ENCODE peak calls at places on chromosomes 11 and 22, in seven cellular contexts. One of them, this sample, is unnamed.

GRCh38 chr11:113519989-113520613 is 44.9 kb upstream of the DRD2 start:
- DNase-seq in choroid plexus epithelial cell: no peak
- DNase-seq in uterus: no peak
- DNase-seq in heart right ventricle: no peak
- DNase-seq in GM23338: no peak
- DNase-seq in heart left ventricle: no peak
- DNase-seq in HCT116: no peak
- DNase-seq in this sample: no peak

GRCh38 chr11:73576226-73576625 is 21.7 kb downstream of the FAM168A start:
- DNase-seq in heart left ventricle: no peak
- DNase-seq in uterus: no peak
- DNase-seq in GM23338: no peak
- DNase-seq in choroid plexus epithelial cell: no peak
- DNase-seq in heart right ventricle: no peak
- DNase-seq in HCT116: no peak
- DNase-seq in this sample: no peak

GRCh38 chr22:46750530-46750800 is 12.0 kb upstream of the TBC1D22A start:
- DNase-seq in heart right ventricle: no peak
- DNase-seq in uterus: no peak
- DNase-seq in GM23338: no peak
- DNase-seq in choroid plexus epithelial cell: no peak
- DNase-seq in heart left ventricle: no peak
- DNase-seq in HCT116: no peak
- DNase-seq in this sample: no peak

GRCh38 chr11:13098067-13098466 is 89.0 kb downstream of the RASSF10 start:
- DNase-seq in uterus: no peak
- DNase-seq in heart right ventricle: no peak
- DNase-seq in heart left ventricle: no peak
- DNase-seq in HCT116: no peak
- DNase-seq in choroid plexus epithelial cell: no peak
- DNase-seq in GM23338: no peak
- DNase-seq in this sample: peak

GRCh38 chr11:84788220-84788619 is 838.9 kb downstream of the DLG2 start:
- DNase-seq in heart right ventricle: no peak
- DNase-seq in heart left ventricle: no peak
- DNase-seq in GM23338: no peak
- DNase-seq in uterus: no peak
- DNase-seq in choroid plexus epithelial cell: no peak
- DNase-seq in HCT116: no peak
- DNase-seq in this sample: no peak

GRCh38 chr11:58965246-58965985 is 26.1 kb downstream of the GLYATL1 start:
- DNase-seq in HCT116: no peak
- DNase-seq in heart left ventricle: no peak
- DNase-seq in uterus: no peak
- DNase-seq in GM23338: no peak
- DNase-seq in choroid plexus epithelial cell: no peak
- DNase-seq in heart right ventricle: no peak
- DNase-seq in this sample: peak

GRCh38 chr11:86795962-86796361 is 4.4 kb upstream of the PRSS23 start:
- DNase-seq in HCT116: no peak
- DNase-seq in GM23338: no peak
- DNase-seq in heart left ventricle: no peak
- DNase-seq in heart right ventricle: no peak
- DNase-seq in uterus: no peak
- DNase-seq in choroid plexus epithelial cell: peak
- DNase-seq in this sample: peak

GRCh38 chr11:12087075-12087775 is 23.2 kb upstream of the MICAL2 start:
- DNase-seq in GM23338: peak
- DNase-seq in heart left ventricle: no peak
- DNase-seq in heart right ventricle: no peak
- DNase-seq in uterus: no peak
- DNase-seq in HCT116: peak
- DNase-seq in choroid plexus epithelial cell: peak
- DNase-seq in this sample: peak

GRCh38 chr11:122115520-122116343 is at the start of gene BLID:
- DNase-seq in uterus: peak
- DNase-seq in heart right ventricle: no peak
- DNase-seq in choroid plexus epithelial cell: peak
- DNase-seq in HCT116: no peak
- DNase-seq in heart left ventricle: no peak
- DNase-seq in GM23338: peak
- DNase-seq in this sample: peak

GRCh38 chr22:28328751-28329150 is 350.9 kb downstream of the TTC28 start:
- DNase-seq in heart left ventricle: no peak
- DNase-seq in choroid plexus epithelial cell: no peak
- DNase-seq in GM23338: no peak
- DNase-seq in heart right ventricle: no peak
- DNase-seq in HCT116: no peak
- DNase-seq in uterus: no peak
- DNase-seq in this sample: no peak

GRCh38 chr22:42644422-42645340 is 4.3 kb upstream of the ATP5MGL start:
- DNase-seq in GM23338: no peak
- DNase-seq in heart left ventricle: peak
- DNase-seq in heart right ventricle: peak
- DNase-seq in uterus: no peak
- DNase-seq in choroid plexus epithelial cell: peak
- DNase-seq in HCT116: no peak
- DNase-seq in this sample: no peak

GRCh38 chr22:39270792-39271191 is 26.0 kb upstream of the PDGFB start:
- DNase-seq in uterus: no peak
- DNase-seq in heart left ventricle: no peak
- DNase-seq in heart right ventricle: no peak
- DNase-seq in HCT116: no peak
- DNase-seq in GM23338: no peak
- DNase-seq in choroid plexus epithelial cell: no peak
- DNase-seq in this sample: no peak

GRCh38 chr11:58060939-58061672 is 30.4 kb downstream of the OR6Q1 start:
- DNase-seq in uterus: no peak
- DNase-seq in GM23338: peak
- DNase-seq in choroid plexus epithelial cell: no peak
- DNase-seq in heart left ventricle: no peak
- DNase-seq in heart right ventricle: no peak
- DNase-seq in HCT116: no peak
- DNase-seq in this sample: peak

GRCh38 chr11:105937331-105937730 is 84.7 kb downstream of the MSANTD4 start:
- DNase-seq in HCT116: peak
- DNase-seq in GM23338: no peak
- DNase-seq in heart left ventricle: no peak
- DNase-seq in uterus: no peak
- DNase-seq in heart right ventricle: no peak
- DNase-seq in choroid plexus epithelial cell: peak
- DNase-seq in this sample: peak

GRCh38 chr11:27976262-27976661 is 131.7 kb downstream of the KIF18A start:
- DNase-seq in uterus: no peak
- DNase-seq in HCT116: no peak
- DNase-seq in choroid plexus epithelial cell: no peak
- DNase-seq in heart right ventricle: no peak
- DNase-seq in GM23338: no peak
- DNase-seq in heart left ventricle: no peak
- DNase-seq in this sample: no peak

GRCh38 chr11:114953039-114953438 is 274.7 kb downstream of the NXPE2 start:
- DNase-seq in HCT116: no peak
- DNase-seq in uterus: no peak
- DNase-seq in GM23338: peak
- DNase-seq in choroid plexus epithelial cell: no peak
- DNase-seq in heart right ventricle: no peak
- DNase-seq in heart left ventricle: no peak
- DNase-seq in this sample: no peak

GRCh38 chr11:106706355-106706754 is 311.9 kb downstream of the GUCY1A2 start:
- DNase-seq in uterus: no peak
- DNase-seq in GM23338: no peak
- DNase-seq in heart left ventricle: no peak
- DNase-seq in HCT116: peak
- DNase-seq in choroid plexus epithelial cell: peak
- DNase-seq in heart right ventricle: no peak
- DNase-seq in this sample: peak

DNA sequence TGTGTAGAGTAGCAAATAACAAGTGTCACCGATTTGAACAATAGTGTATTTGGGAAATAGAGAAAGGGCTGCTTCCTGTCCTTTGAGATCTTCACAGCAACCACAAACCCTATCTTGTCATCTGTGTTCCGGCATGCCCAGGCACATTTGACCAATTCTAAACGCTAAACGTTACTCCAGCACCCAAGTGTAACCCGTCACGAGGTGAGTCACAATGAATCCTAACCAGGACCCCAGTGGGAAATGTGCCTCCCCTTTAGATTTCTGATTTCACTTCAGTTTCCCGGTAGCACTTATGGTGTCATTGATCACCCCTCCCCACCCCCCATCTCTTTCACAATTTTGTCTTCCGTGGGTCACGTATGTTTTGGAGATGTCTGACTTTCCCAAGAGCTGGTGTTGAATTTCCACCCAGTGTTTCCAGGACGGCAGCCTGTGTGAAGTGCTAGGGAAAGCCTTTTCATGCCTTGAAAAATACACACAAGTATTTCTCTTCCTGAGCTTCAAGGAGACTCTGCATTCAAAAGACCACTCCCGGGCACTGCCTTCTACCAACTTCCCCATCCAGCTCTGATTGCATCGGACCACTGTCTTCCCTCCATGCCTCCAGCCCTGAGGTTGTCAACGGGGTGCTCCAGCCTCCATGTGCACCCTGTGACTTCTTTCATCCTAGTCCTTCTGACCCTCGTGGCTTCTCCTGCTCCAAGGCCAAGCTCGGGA is 10.5 kb upstream of the C11orf24 start:
- DNase-seq in heart right ventricle: no peak
- DNase-seq in heart left ventricle: no peak
- DNase-seq in uterus: no peak
- DNase-seq in GM23338: no peak
- DNase-seq in HCT116: no peak
- DNase-seq in choroid plexus epithelial cell: no peak
- DNase-seq in this sample: peak
- H3K4me3 ChIP-seq in heart right ventricle: no peak
- H3K4me3 ChIP-seq in heart left ventricle: no peak
- H3K4me3 ChIP-seq in uterus: no peak
- H3K4me3 ChIP-seq in GM23338: no peak
- H3K4me3 ChIP-seq in HCT116: no peak
- H3K4me3 ChIP-seq in choroid plexus epithelial cell: no peak
- H3K4me3 ChIP-seq in this sample: no peak

GRCh38 chr22:37126882-37127281 is 17.4 kb upstream of the TMPRSS6 start:
- DNase-seq in heart left ventricle: no peak
- DNase-seq in heart right ventricle: no peak
- DNase-seq in HCT116: no peak
- DNase-seq in GM23338: peak
- DNase-seq in choroid plexus epithelial cell: no peak
- DNase-seq in uterus: no peak
- DNase-seq in this sample: no peak

GRCh38 chr22:37130031-37130430 is 19.7 kb downstream of the IL2RB start:
- DNase-seq in HCT116: no peak
- DNase-seq in uterus: no peak
- DNase-seq in choroid plexus epithelial cell: no peak
- DNase-seq in heart left ventricle: no peak
- DNase-seq in heart right ventricle: no peak
- DNase-seq in GM23338: no peak
- DNase-seq in this sample: no peak

GRCh38 chr22:37126383-37126782 is 16.9 kb upstream of the TMPRSS6 start:
- DNase-seq in choroid plexus epithelial cell: no peak
- DNase-seq in heart right ventricle: no peak
- DNase-seq in HCT116: peak
- DNase-seq in GM23338: peak
- DNase-seq in uterus: no peak
- DNase-seq in heart left ventricle: no peak
- DNase-seq in this sample: no peak

GRCh38 chr22:37128555-37129281 is 19.2 kb upstream of the TMPRSS6 start:
- DNase-seq in heart right ventricle: no peak
- DNase-seq in GM23338: no peak
- DNase-seq in choroid plexus epithelial cell: no peak
- DNase-seq in heart left ventricle: no peak
- DNase-seq in uterus: no peak
- DNase-seq in HCT116: no peak
- DNase-seq in this sample: no peak

DNA sequence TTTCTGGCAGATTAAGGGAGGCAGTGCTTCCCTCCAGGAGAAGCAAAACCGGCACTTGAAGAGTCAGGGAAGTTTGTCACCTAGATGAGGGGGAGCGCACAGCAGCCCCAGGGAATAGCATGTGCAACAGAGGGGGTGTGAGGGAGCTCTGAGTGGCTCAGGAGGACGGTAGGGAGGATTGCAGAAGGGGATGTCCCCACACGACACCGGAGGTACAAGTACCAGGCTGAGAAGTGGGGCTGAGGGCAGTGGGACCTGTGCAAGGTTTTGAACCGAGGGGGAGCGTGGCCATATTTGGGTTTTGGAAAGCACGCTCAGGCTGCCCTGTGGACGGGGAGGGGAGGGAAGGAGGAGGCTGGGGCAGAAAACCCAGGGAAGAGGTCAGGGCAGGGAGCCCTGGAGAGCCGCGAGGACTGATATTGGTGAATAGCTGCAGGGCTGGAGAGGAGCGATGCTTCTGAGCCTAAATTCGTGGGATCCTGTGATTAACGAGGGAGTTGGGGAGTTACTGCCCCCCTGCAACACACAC is 17.9 kb upstream of the TMPRSS6 start:
- DNase-seq in heart right ventricle: no peak
- DNase-seq in GM23338: no peak
- DNase-seq in HCT116: no peak
- DNase-seq in heart left ventricle: no peak
- DNase-seq in choroid plexus epithelial cell: no peak
- DNase-seq in uterus: no peak
- DNase-seq in this sample: no peak
- TF ChIP-seq CTCF in heart right ventricle: no peak
- TF ChIP-seq CTCF in GM23338: no peak
- TF ChIP-seq CTCF in HCT116: no peak
- TF ChIP-seq CTCF in heart left ventricle: no peak
- TF ChIP-seq CTCF in choroid plexus epithelial cell: no peak
- TF ChIP-seq CTCF in uterus: no peak
- TF ChIP-seq CTCF in this sample: no peak

DNA sequence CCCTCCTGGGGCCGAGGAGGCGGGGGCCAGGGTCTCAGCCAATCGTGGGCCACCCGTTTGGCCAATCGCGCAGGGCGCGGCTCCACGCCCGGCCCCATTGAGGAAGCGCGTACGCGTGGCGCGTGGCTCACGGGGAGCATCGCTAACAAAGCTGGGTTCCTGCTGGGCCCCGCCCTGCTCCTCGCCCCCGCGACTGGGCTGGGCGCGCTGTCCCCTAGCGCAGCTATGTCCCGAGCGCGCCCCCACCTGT is 614 bp upstream of the ASCL2 start:
- DNase-seq in heart right ventricle: peak
- DNase-seq in uterus: peak
- DNase-seq in HCT116: no peak
- DNase-seq in GM23338: peak
- DNase-seq in choroid plexus epithelial cell: no peak
- DNase-seq in heart left ventricle: peak
- DNase-seq in this sample: peak
- H3K4me3 ChIP-seq in heart right ventricle: peak
- H3K4me3 ChIP-seq in uterus: no peak
- H3K4me3 ChIP-seq in HCT116: no peak
- H3K4me3 ChIP-seq in GM23338: peak
- H3K4me3 ChIP-seq in choroid plexus epithelial cell: no peak
- H3K4me3 ChIP-seq in heart left ventricle: no peak
- H3K4me3 ChIP-seq in this sample: peak

DNA sequence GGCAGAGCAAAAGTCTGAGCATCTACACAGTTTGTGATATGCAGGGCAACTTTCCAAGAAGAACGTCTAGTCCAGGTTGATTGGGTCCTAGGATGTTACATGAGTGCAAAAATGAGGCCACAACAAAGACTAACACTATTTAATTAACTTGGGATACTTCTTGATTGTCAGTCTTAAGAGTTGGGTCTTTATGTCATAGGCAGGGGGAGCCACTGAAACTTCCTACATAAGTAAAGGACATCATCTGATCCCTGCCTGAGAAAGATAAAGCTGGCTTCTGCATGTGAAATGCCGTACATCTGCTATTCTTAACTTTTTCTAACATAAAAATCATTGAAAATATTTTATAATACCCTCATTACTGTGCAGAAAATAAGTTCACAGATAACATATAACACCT is 525.5 kb downstream of the NTM start:
- DNase-seq in uterus: no peak
- DNase-seq in HCT116: no peak
- DNase-seq in heart left ventricle: no peak
- DNase-seq in choroid plexus epithelial cell: no peak
- DNase-seq in heart right ventricle: no peak
- DNase-seq in GM23338: no peak
- DNase-seq in this sample: no peak
- TF ChIP-seq CTCF in uterus: no peak
- TF ChIP-seq CTCF in HCT116: no peak
- TF ChIP-seq CTCF in heart left ventricle: no peak
- TF ChIP-seq CTCF in choroid plexus epithelial cell: peak
- TF ChIP-seq CTCF in heart right ventricle: no peak
- TF ChIP-seq CTCF in GM23338: peak
- TF ChIP-seq CTCF in this sample: no peak